ENCODE peak calls at places on chromosomes 6 and 20, in five cellular contexts. O is hepatocyte, W is NCI-H1105, Q is A172, S is nucleus accumbens. Y is an unnamed sample.

GRCh38 chr20:17835240-17835940 is 133.2 kb downstream of the SNX5 start:
- DNase-seq in O (peak), W (no peak), Q (peak), S (no peak), Y (peak)

GRCh38 chr6:18147160-18147559 is 7.7 kb downstream of the TPMT start:
- DNase-seq in O (peak), W (no peak), Q (peak), S (no peak), Y (peak)

GRCh38 chr20:61535536-61535935 is 283.5 kb downstream of the CDH4 start:
- DNase-seq in O (no peak), W (no peak), Q (no peak), S (no peak), Y (no peak)

GRCh38 chr6:168638497-168639072 is 197.6 kb downstream of the SMOC2 start:
- DNase-seq in O (peak), W (no peak), Q (no peak), S (no peak), Y (no peak)

GRCh38 chr6:15776458-15776980 is 113.7 kb upstream of the DTNBP1 start:
- DNase-seq in O (no peak), W (no peak), Q (no peak), S (no peak), Y (no peak)

GRCh38 chr6:49110876-49111275 is 352.2 kb downstream of the MMUT start:
- DNase-seq in O (no peak), W (no peak), Q (no peak), S (no peak), Y (no peak)

GRCh38 chr6:33927551-33927950 is 123.7 kb upstream of the MLN start:
- DNase-seq in O (no peak), W (no peak), Q (no peak), S (no peak), Y (peak)

GRCh38 chr20:9889270-9889981 is 50.5 kb upstream of the PAK5 start:
- DNase-seq in O (no peak), W (no peak), Q (no peak), S (no peak), Y (peak)

GRCh38 chr6:135540207-135540877 is 42.8 kb upstream of the AHI1 start:
- DNase-seq in O (peak), W (no peak), Q (no peak), S (no peak), Y (peak)

GRCh38 chr6:55617272-55617671 is 38.3 kb upstream of the HMGCLL1 start:
- DNase-seq in O (peak), W (peak), Q (peak), S (no peak), Y (peak)

GRCh38 chr6:96196633-96197032 is 180.9 kb downstream of the FUT9 start:
- DNase-seq in O (no peak), W (no peak), Q (no peak), S (no peak), Y (no peak)

GRCh38 chr6:5865492-5866031 is 141.2 kb downstream of the NRN1 start:
- DNase-seq in O (no peak), W (no peak), Q (no peak), S (no peak), Y (no peak)

GRCh38 chr6:158939255-158940170 is 60.5 kb downstream of the RSPH3 start:
- DNase-seq in O (peak), W (no peak), Q (no peak), S (no peak), Y (no peak)

GRCh38 chr20:33000802-33001466 is 3.3 kb downstream of the SUN5 start:
- DNase-seq in O (no peak), W (no peak), Q (no peak), S (no peak), Y (no peak)

GRCh38 chr6:14804444-14805210 is 441.2 kb upstream of the JARID2 start:
- DNase-seq in O (peak), W (no peak), Q (peak), S (peak), Y (peak)

GRCh38 chr20:8299921-8300320 is 167.9 kb downstream of the PLCB1 start:
- DNase-seq in O (no peak), W (no peak), Q (no peak), S (no peak), Y (peak)

GRCh38 chr6:162615016-162615717 is 112.4 kb downstream of the PRKN start:
- DNase-seq in O (no peak), W (no peak), Q (no peak), S (no peak), Y (no peak)

GRCh38 chr6:107314644-107315043 is 144.7 kb downstream of the PDSS2 start:
- DNase-seq in O (no peak), W (peak), Q (no peak), S (no peak), Y (no peak)

GRCh38 chr20:11585752-11586352 is 331.8 kb upstream of the BTBD3 start:
- DNase-seq in O (peak), W (peak), Q (peak), S (no peak), Y (peak)

GRCh38 chr20:48209102-48209501 is 423.8 kb upstream of the SULF2 start:
- DNase-seq in O (no peak), W (no peak), Q (no peak), S (no peak), Y (no peak)

GRCh38 chr6:119312875-119313338 is 36.7 kb downstream of the MAN1A1 start:
- DNase-seq in O (peak), W (no peak), Q (no peak), S (no peak), Y (no peak)

GRCh38 chr6:20424679-20425078 is 23.0 kb downstream of the E2F3 start:
- DNase-seq in O (peak), W (no peak), Q (no peak), S (no peak), Y (no peak)

GRCh38 chr6:33187809-33188208 is 4.5 kb downstream of the COL11A2 start:
- DNase-seq in O (no peak), W (no peak), Q (no peak), S (no peak), Y (no peak)

GRCh38 chr20:753897-754635 is 14.2 kb downstream of the SLC52A3 start:
- DNase-seq in O (no peak), W (no peak), Q (no peak), S (no peak), Y (no peak)

GRCh38 chr6:51684603-51685002 is 402.8 kb downstream of the PKHD1 start:
- DNase-seq in O (no peak), W (no peak), Q (no peak), S (no peak), Y (no peak)

GRCh38 chr6:155315516-155315871 is 1.2 kb upstream of the TFB1M start:
- DNase-seq in O (no peak), W (no peak), Q (no peak), S (no peak), Y (peak)

GRCh38 chr6:110873981-110874879 is at the start of gene AMD1:
- DNase-seq in O (peak), W (peak), Q (peak), S (peak), Y (peak)

GRCh38 chr6:85451586-85452306 is 1.9 kb downstream of the NT5E start:
- DNase-seq in O (no peak), W (no peak), Q (no peak), S (no peak), Y (no peak)

GRCh38 chr6:62323818-62324217 is 37.8 kb upstream of the KHDRBS2 start:
- DNase-seq in O (no peak), W (no peak), Q (no peak), S (no peak), Y (no peak)

GRCh38 chr20:25517124-25517523 is 68.2 kb downstream of the NINL start:
- DNase-seq in O (no peak), W (no peak), Q (no peak), S (no peak), Y (no peak)

GRCh38 chr20:50729925-50730764 is 1.2 kb upstream of the PARD6B start:
- DNase-seq in O (no peak), W (no peak), Q (no peak), S (no peak), Y (no peak)

GRCh38 chr6:166907871-166908806 is 48.2 kb downstream of the RNASET2 start:
- DNase-seq in O (no peak), W (no peak), Q (no peak), S (no peak), Y (no peak)

GRCh38 chr6:163335056-163335455 is 79.5 kb upstream of the QKI start:
- DNase-seq in O (no peak), W (no peak), Q (no peak), S (no peak), Y (no peak)